ENCODE peak calls at places on chromosome X, in four cellular contexts. A, Z, G and E are unnamed samples.
A peak's percentile ranks its signal among the peaks of the same experiment; 100 is the strongest.

GRCh38 chrX:133992877-133993276 is 7.5 kb upstream of the GPC3 start:
- DNase-seq in A (no peak), Z (no peak), G (no peak), E (no peak)

GRCh38 chrX:153361781-153362397 is 27.9 kb downstream of the ZNF275 start:
- DNase-seq in A (no peak), Z (peak; percentile 15), G (no peak), E (no peak)

GRCh38 chrX:121457096-121457495 is 409.7 kb downstream of the GLUD2 start:
- DNase-seq in A (no peak), Z (no peak), G (no peak), E (no peak)

GRCh38 chrX:38804481-38805293 is 3.4 kb downstream of the MID1IP1 start:
- DNase-seq in A (peak; percentile 22), Z (peak; percentile 42), G (peak; percentile 3), E (peak; percentile 52)

GRCh38 chrX:30060718-30061117 is 154.6 kb upstream of the MAGEB2 start:
- DNase-seq in A (peak; percentile 19), Z (peak; percentile 23), G (no peak), E (no peak)

GRCh38 chrX:43813898-43814297 is 68.4 kb downstream of the MAOB start:
- DNase-seq in A (no peak), Z (peak; percentile 9), G (no peak), E (no peak)

GRCh38 chrX:30713061-30713525 is 59.9 kb downstream of the GK start:
- DNase-seq in A (peak; percentile 45), Z (peak; percentile 79), G (peak; percentile 14), E (no peak)

GRCh38 chrX:7746861-7747260 is 96.1 kb upstream of the VCX start:
- DNase-seq in A (no peak), Z (no peak), G (no peak), E (no peak)

GRCh38 chrX:120090208-120090607 is 12.7 kb upstream of the RHOXF2B start:
- DNase-seq in A (no peak), Z (no peak), G (no peak), E (no peak)

GRCh38 chrX:100649550-100650356 is 5.8 kb downstream of the SRPX2 start:
- DNase-seq in A (peak; percentile 93), Z (peak; percentile 95), G (no peak), E (peak; percentile 68)

GRCh38 chrX:119481218-119481875 is 13.1 kb downstream of the SLC25A5 start:
- DNase-seq in A (no peak), Z (peak; percentile 44), G (no peak), E (no peak)

GRCh38 chrX:108537005-108537404 is 97.4 kb downstream of the COL4A5 start:
- DNase-seq in A (peak; percentile 47), Z (peak; percentile 61), G (no peak), E (no peak)

GRCh38 chrX:30572004-30572403 is 5.6 kb downstream of the TASL start:
- DNase-seq in A (no peak), Z (no peak), G (no peak), E (no peak)

GRCh38 chrX:133970021-133970550 is 15.3 kb downstream of the GPC3 start:
- DNase-seq in A (no peak), Z (no peak), G (no peak), E (no peak)

GRCh38 chrX:29869837-29870236 is 345.5 kb upstream of the MAGEB2 start:
- DNase-seq in A (no peak), Z (no peak), G (no peak), E (no peak)

GRCh38 chrX:20265221-20265725 is 1.4 kb downstream of the RPS6KA3 start:
- DNase-seq in A (peak; percentile 66), Z (peak; percentile 84), G (peak; percentile 30), E (peak; percentile 92)

GRCh38 chrX:19549838-19550237 is 34.5 kb upstream of the MAP3K15 start:
- DNase-seq in A (no peak), Z (no peak), G (no peak), E (no peak)

GRCh38 chrX:123860506-123860840 is 620 bp downstream of the XIAP start:
- DNase-seq in A (peak; percentile 63), Z (no peak), G (no peak), E (no peak)

GRCh38 chrX:69016220-69016941 is 148.9 kb downstream of the PJA1 start:
- DNase-seq in A (peak; percentile 16), Z (no peak), G (no peak), E (peak; percentile 45)

DNA sequence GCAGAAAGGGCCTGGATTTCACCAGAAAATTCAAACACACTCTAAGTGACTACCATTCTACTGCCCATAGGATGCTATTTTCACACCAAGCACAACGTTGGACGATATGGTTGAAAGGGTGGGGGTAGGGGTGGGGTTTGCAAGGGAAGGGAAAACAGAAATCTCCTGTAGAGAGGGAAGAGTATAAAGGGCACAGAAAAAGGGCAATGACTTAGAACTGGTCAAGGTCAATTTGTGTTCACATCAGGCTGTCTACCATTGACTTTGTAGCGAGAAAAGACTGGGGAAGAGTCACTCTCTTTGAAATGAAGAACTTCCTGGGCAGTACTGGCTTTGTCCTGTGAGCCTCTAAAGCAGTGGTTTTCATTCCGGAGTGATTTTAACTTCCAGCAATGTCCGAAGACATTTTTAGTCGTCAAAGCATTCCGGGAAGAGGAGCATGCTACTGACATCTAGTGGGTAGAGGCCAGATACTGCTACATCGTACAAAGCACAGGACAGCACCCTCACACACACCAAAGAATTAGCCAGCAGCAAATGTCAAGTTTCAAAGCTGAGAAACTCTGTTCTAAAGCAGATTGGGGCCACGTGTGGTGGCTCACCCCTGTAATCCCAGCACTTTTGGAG is 48.4 kb upstream of the SLC7A3 start:
- DNase-seq in A (peak; percentile 6), Z (peak; percentile 61), G (no peak), E (peak; percentile 17)
- TF ChIP-seq CTCF in A (peak; percentile 9), Z (peak; percentile 58), G (no peak), E (peak; percentile 55)

GRCh38 chrX:40064055-40064597 is 33.6 kb downstream of the BCOR start:
- DNase-seq in A (no peak), Z (no peak), G (no peak), E (no peak)

GRCh38 chrX:40066700-40067099 is 31.1 kb downstream of the BCOR start:
- DNase-seq in A (no peak), Z (no peak), G (no peak), E (no peak)

GRCh38 chrX:40065291-40066046 is 32.3 kb downstream of the BCOR start:
- DNase-seq in A (no peak), Z (no peak), G (no peak), E (no peak)

GRCh38 chrX:40072246-40072645 is 25.5 kb downstream of the BCOR start:
- DNase-seq in A (no peak), Z (no peak), G (no peak), E (no peak)

GRCh38 chrX:40068048-40068447 is 29.7 kb downstream of the BCOR start:
- DNase-seq in A (no peak), Z (peak; percentile 5), G (no peak), E (no peak)
- TF ChIP-seq CTCF in A (no peak), Z (no peak), G (no peak), E (no peak)

GRCh38 chrX:131068945-131069719 is 11.0 kb downstream of the ARHGAP36 start:
- DNase-seq in A (peak; percentile 6), Z (peak; percentile 16), G (no peak), E (peak; percentile 88)
- TF ChIP-seq CTCF in A (peak; percentile 15), Z (peak; percentile 35), G (no peak), E (peak; percentile 26)

DNA sequence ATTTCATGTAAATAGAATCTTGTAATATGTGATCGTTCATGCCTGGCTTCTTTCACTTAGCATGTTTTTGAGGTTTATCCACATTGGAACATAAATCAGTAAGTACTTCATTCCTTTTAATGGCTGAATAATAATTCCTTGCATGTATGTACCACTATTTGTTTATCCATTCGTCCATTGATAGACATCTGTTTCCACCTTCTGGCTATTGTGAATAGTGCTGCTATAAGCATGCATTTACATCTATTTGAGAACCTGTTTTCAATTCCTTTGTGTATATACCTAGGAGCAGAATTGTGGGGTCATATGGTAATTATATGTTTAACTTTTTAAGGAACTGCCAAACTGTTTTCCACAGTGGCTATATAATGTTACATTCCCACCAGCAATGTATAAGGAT is 356.7 kb upstream of the DIPK2B start:
- DNase-seq in A (peak; percentile 37), Z (peak; percentile 2), G (no peak), E (no peak)
- TF ChIP-seq CTCF in A (no peak), Z (peak; percentile 7), G (no peak), E (no peak)

GRCh38 chrX:104863466-104863865 is 297.5 kb downstream of the IL1RAPL2 start:
- DNase-seq in A (no peak), Z (no peak), G (no peak), E (no peak)
- TF ChIP-seq CTCF in A (no peak), Z (no peak), G (no peak), E (no peak)

GRCh38 chrX:51641421-51642021 is 22.8 kb upstream of the CENPVL3 start:
- DNase-seq in A (peak; percentile 26), Z (peak; percentile 71), G (no peak), E (peak; percentile 80)
- TF ChIP-seq CTCF in A (peak; percentile 16), Z (peak; percentile 51), G (peak; percentile 34), E (peak; percentile 55)